ENCODE peak calls at places on chromosomes 11 and 22, in nine cellular contexts. Y, W, U, E, H, D, M, G and L are unnamed samples.
A peak's percentile ranks its signal among the peaks of the same experiment; 100 is the strongest.

GRCh38 chr11:92325416-92325815 is 100.8 kb downstream of the FAT3 start:
- DNase-seq in Y (no peak), W (no peak), U (no peak), E (no peak), H (no peak), D (no peak), M (no peak), G (no peak), L (no peak)

GRCh38 chr11:109604506-109604905 is 182.5 kb downstream of the C11orf87 start:
- DNase-seq in Y (peak; percentile 20), W (no peak), U (no peak), E (no peak), H (no peak), D (no peak), M (no peak), G (no peak), L (no peak)

GRCh38 chr11:1281974-1282365 is 27.5 kb downstream of the TOLLIP start:
- DNase-seq in Y (no peak), W (no peak), U (peak; percentile 76), E (no peak), H (no peak), D (no peak), M (no peak), G (peak; percentile 22), L (no peak)

GRCh38 chr11:43381802-43382201 is 23.1 kb downstream of the TTC17 start:
- DNase-seq in Y (no peak), W (no peak), U (no peak), E (no peak), H (no peak), D (no peak), M (no peak), G (no peak), L (no peak)

GRCh38 chr11:96213500-96213899 is 129.5 kb downstream of the MAML2 start:
- DNase-seq in Y (peak; percentile 66), W (peak; percentile 83), U (no peak), E (no peak), H (no peak), D (no peak), M (no peak), G (no peak), L (no peak)

GRCh38 chr11:104000798-104001197 is 35.6 kb upstream of the DDI1 start:
- DNase-seq in Y (peak; percentile 79), W (no peak), U (no peak), E (no peak), H (no peak), D (no peak), M (no peak), G (no peak), L (no peak)

GRCh38 chr22:47605886-47606285 is 843.4 kb downstream of the TBC1D22A start:
- DNase-seq in Y (no peak), W (no peak), U (peak; percentile 41), E (no peak), H (no peak), D (no peak), M (no peak), G (peak; percentile 6), L (no peak)

GRCh38 chr22:43837666-43838065 is 24.6 kb downstream of the SULT4A1 start:
- DNase-seq in Y (no peak), W (no peak), U (no peak), E (no peak), H (no peak), D (no peak), M (peak; percentile 4), G (no peak), L (no peak)

GRCh38 chr11:80388133-80388532 is 947.3 kb upstream of the TENM4 start:
- DNase-seq in Y (no peak), W (no peak), U (no peak), E (no peak), H (no peak), D (no peak), M (no peak), G (no peak), L (no peak)

GRCh38 chr22:50031189-50032091 is 18.9 kb upstream of the IL17REL start:
- DNase-seq in Y (no peak), W (no peak), U (peak; percentile 77), E (no peak), H (no peak), D (no peak), M (peak; percentile 48), G (no peak), L (no peak)

GRCh38 chr11:97979741-97980140 is 1041.0 kb upstream of the CNTN5 start:
- DNase-seq in Y (peak; percentile 52), W (peak; percentile 87), U (no peak), E (no peak), H (no peak), D (no peak), M (no peak), G (no peak), L (no peak)

GRCh38 chr22:33188316-33188715 is 130.1 kb upstream of the SYN3 start:
- DNase-seq in Y (no peak), W (no peak), U (no peak), E (no peak), H (no peak), D (no peak), M (no peak), G (no peak), L (no peak)

GRCh38 chr11:120710354-120711187 is 199.0 kb downstream of the GRIK4 start:
- DNase-seq in Y (peak; percentile 82), W (peak; percentile 34), U (peak; percentile 71), E (no peak), H (peak; percentile 59), D (no peak), M (no peak), G (no peak), L (no peak)

GRCh38 chr11:74926304-74927030 is 22.4 kb downstream of the XRRA1 start:
- DNase-seq in Y (peak; percentile 85), W (no peak), U (no peak), E (no peak), H (no peak), D (no peak), M (no peak), G (no peak), L (no peak)

GRCh38 chr22:43159484-43160178 is 8.3 kb downstream of the TSPO start:
- DNase-seq in Y (no peak), W (no peak), U (peak; percentile 59), E (no peak), H (no peak), D (no peak), M (no peak), G (no peak), L (no peak)

GRCh38 chr11:118914178-118914918 is 11.4 kb downstream of the BCL9L start:
- DNase-seq in Y (no peak), W (no peak), U (peak; percentile 95), E (no peak), H (no peak), D (peak; percentile 84), M (peak; percentile 93), G (no peak), L (peak; percentile 84)

GRCh38 chr22:17578129-17578754 is 14.9 kb downstream of the SLC25A18 start:
- DNase-seq in Y (peak; percentile 76), W (no peak), U (no peak), E (no peak), H (peak; percentile 56), D (no peak), M (no peak), G (peak; percentile 73), L (no peak)

GRCh38 chr11:120598517-120599209 is 87.1 kb downstream of the GRIK4 start:
- DNase-seq in Y (no peak), W (no peak), U (peak; percentile 47), E (no peak), H (no peak), D (no peak), M (no peak), G (peak; percentile 8), L (no peak)

GRCh38 chr22:49777569-49778250 is 50.0 kb downstream of the BRD1 start:
- DNase-seq in Y (no peak), W (no peak), U (no peak), E (no peak), H (no peak), D (no peak), M (no peak), G (peak; percentile 32), L (no peak)